ENCODE peak calls at places on chromosomes 6 and 20, in seven cellular contexts. M, N, K, A, U, I and D are unnamed samples.
A peak's percentile ranks its signal among the peaks of the same experiment; 100 is the strongest.

GRCh38 chr6:84773431-84774173 is 9.2 kb upstream of the TBX18 start:
- DNase-seq in M (no peak), N (no peak), K (no peak), A (peak; percentile 33), U (no peak), I (no peak), D (no peak)

GRCh38 chr20:47221036-47221625 is 135.4 kb downstream of the ZMYND8 start:
- DNase-seq in M (no peak), N (no peak), K (no peak), A (no peak), U (no peak), I (no peak), D (no peak)

GRCh38 chr6:9161731-9162130 is 726.4 kb upstream of the SLC35B3 start:
- DNase-seq in M (no peak), N (no peak), K (no peak), A (no peak), U (no peak), I (no peak), D (no peak)

GRCh38 chr6:3226422-3227362 is 761 bp downstream of the TUBB2B start:
- DNase-seq in M (peak; percentile 59), N (no peak), K (peak; percentile 41), A (no peak), U (no peak), I (no peak), D (no peak)

GRCh38 chr6:125114248-125114858 is 39.2 kb upstream of the TPD52L1 start:
- DNase-seq in M (peak; percentile 52), N (no peak), K (peak; percentile 48), A (peak; percentile 63), U (no peak), I (peak; percentile 5), D (no peak)

GRCh38 chr6:7621761-7622160 is 31.8 kb downstream of the SNRNP48 start:
- DNase-seq in M (no peak), N (no peak), K (no peak), A (no peak), U (no peak), I (no peak), D (no peak)

GRCh38 chr20:16566080-16566479 is 7.2 kb downstream of the KIF16B start:
- DNase-seq in M (no peak), N (no peak), K (no peak), A (no peak), U (no peak), I (no peak), D (no peak)

GRCh38 chr6:146595981-146596731 is 2.6 kb upstream of the ADGB start:
- DNase-seq in M (no peak), N (no peak), K (no peak), A (no peak), U (no peak), I (no peak), D (no peak)

GRCh38 chr20:39762716-39763115 is 800.6 kb downstream of the DHX35 start:
- DNase-seq in M (no peak), N (no peak), K (no peak), A (no peak), U (no peak), I (no peak), D (no peak)

GRCh38 chr20:6559791-6560190 is 207.7 kb upstream of the BMP2 start:
- DNase-seq in M (no peak), N (no peak), K (no peak), A (no peak), U (no peak), I (no peak), D (no peak)

GRCh38 chr6:47034919-47035318 is 7.2 kb downstream of the ADGRF1 start:
- DNase-seq in M (no peak), N (no peak), K (no peak), A (peak; percentile 87), U (peak; percentile 97), I (no peak), D (no peak)

GRCh38 chr20:17626217-17627007 is 55.6 kb downstream of the RRBP1 start:
- DNase-seq in M (no peak), N (no peak), K (no peak), A (no peak), U (no peak), I (no peak), D (no peak)

GRCh38 chr6:136016228-136017225 is 165.0 kb downstream of the PDE7B start:
- DNase-seq in M (peak; percentile 55), N (no peak), K (no peak), A (no peak), U (no peak), I (no peak), D (no peak)

GRCh38 chr6:47064274-47064673 is 22.1 kb upstream of the ADGRF1 start:
- DNase-seq in M (no peak), N (no peak), K (no peak), A (no peak), U (no peak), I (no peak), D (no peak)

GRCh38 chr20:1242530-1242929 is 16.7 kb downstream of the RAD21L1 start:
- DNase-seq in M (no peak), N (no peak), K (no peak), A (peak; percentile 78), U (peak; percentile 44), I (no peak), D (no peak)

GRCh38 chr20:52814371-52814770 is 157.8 kb upstream of the TSHZ2 start:
- DNase-seq in M (no peak), N (no peak), K (no peak), A (no peak), U (no peak), I (no peak), D (no peak)

GRCh38 chr6:116812051-116812650 is 16.7 kb downstream of the GPRC6A start:
- DNase-seq in M (no peak), N (no peak), K (no peak), A (no peak), U (no peak), I (no peak), D (no peak)

GRCh38 chr6:26309731-26310142 is 55.3 kb upstream of the BTN3A2 start:
- DNase-seq in M (no peak), N (no peak), K (no peak), A (peak; percentile 66), U (no peak), I (no peak), D (no peak)

GRCh38 chr20:32767418-32768198 is 5.4 kb downstream of the DNMT3B start:
- DNase-seq in M (no peak), N (no peak), K (no peak), A (no peak), U (no peak), I (no peak), D (no peak)

GRCh38 chr20:45340951-45341350 is 7.3 kb downstream of the SDC4 start:
- DNase-seq in M (no peak), N (no peak), K (no peak), A (no peak), U (no peak), I (no peak), D (no peak)

GRCh38 chr6:151008425-151008824 is 142.9 kb downstream of the MTHFD1L start:
- DNase-seq in M (no peak), N (no peak), K (no peak), A (no peak), U (no peak), I (no peak), D (no peak)

GRCh38 chr20:40279390-40279789 is 409.6 kb downstream of the MAFB start:
- DNase-seq in M (no peak), N (no peak), K (peak; percentile 6), A (peak; percentile 94), U (peak; percentile 83), I (no peak), D (no peak)

GRCh38 chr6:163589401-163589800 is 174.9 kb downstream of the QKI start:
- DNase-seq in M (no peak), N (no peak), K (no peak), A (no peak), U (no peak), I (no peak), D (no peak)

GRCh38 chr20:20594171-20594530 is 118.3 kb downstream of the RALGAPA2 start:
- DNase-seq in M (no peak), N (no peak), K (no peak), A (peak; percentile 43), U (peak; percentile 1), I (no peak), D (no peak)

GRCh38 chr6:28794175-28795002 is 129.4 kb downstream of the TRIM27 start:
- DNase-seq in M (no peak), N (no peak), K (no peak), A (peak; percentile 38), U (no peak), I (no peak), D (no peak)

GRCh38 chr6:108497883-108498282 is 62.8 kb upstream of the FOXO3 start:
- DNase-seq in M (peak; percentile 49), N (no peak), K (no peak), A (peak; percentile 42), U (no peak), I (no peak), D (no peak)

GRCh38 chr6:7636151-7636550 is 46.2 kb downstream of the SNRNP48 start:
- DNase-seq in M (no peak), N (no peak), K (no peak), A (no peak), U (no peak), I (no peak), D (no peak)

GRCh38 chr20:10667077-10667401 is 6.8 kb downstream of the JAG1 start:
- DNase-seq in M (no peak), N (no peak), K (peak; percentile 19), A (no peak), U (no peak), I (no peak), D (peak; percentile 68)

GRCh38 chr20:61436674-61437279 is 184.7 kb downstream of the CDH4 start:
- DNase-seq in M (no peak), N (no peak), K (no peak), A (peak; percentile 73), U (peak; percentile 38), I (no peak), D (peak; percentile 32)

GRCh38 chr6:6005467-6006427 is 978 bp downstream of the NRN1 start:
- DNase-seq in M (no peak), N (no peak), K (no peak), A (no peak), U (no peak), I (no peak), D (no peak)

GRCh38 chr6:6661684-6662083 is 73.2 kb downstream of the LY86 start:
- DNase-seq in M (peak; percentile 79), N (no peak), K (peak; percentile 18), A (peak; percentile 54), U (peak; percentile 14), I (no peak), D (no peak)

GRCh38 chr6:12751694-12752304 is 35.2 kb downstream of the PHACTR1 start:
- DNase-seq in M (no peak), N (no peak), K (peak; percentile 13), A (peak; percentile 62), U (no peak), I (peak; percentile 8), D (no peak)

GRCh38 chr6:140043357-140043756 is 668.9 kb upstream of the CITED2 start:
- DNase-seq in M (no peak), N (no peak), K (no peak), A (peak; percentile 92), U (peak; percentile 84), I (no peak), D (no peak)